ENCODE peak calls at places on chromosomes 7 and 10, in five cellular contexts. L, N, F, D and Y are unnamed samples.

GRCh38 chr10:15571570-15571969 is 148.2 kb downstream of the ITGA8 start:
- DNase-seq in F (no peak), D (peak; percentile 79), L (no peak), N (no peak), Y (peak; percentile 10)

GRCh38 chr10:57825015-57825414 is 442.7 kb downstream of the IPMK start:
- DNase-seq in N (no peak), L (no peak), D (no peak), F (no peak), Y (no peak)

GRCh38 chr10:5551531-5552375 is 27.0 kb downstream of the CALML3 start:
- DNase-seq in D (no peak), N (peak; percentile 74), F (no peak), L (no peak), Y (peak; percentile 73)

GRCh38 chr7:76358478-76359110 is at the start of gene YWHAG:
- DNase-seq in F (peak; percentile 77), L (peak; percentile 89), N (peak; percentile 97), D (no peak), Y (peak; percentile 82)

GRCh38 chr10:43594944-43595589 is 11.2 kb upstream of the ZNF485 start:
- DNase-seq in D (no peak), F (no peak), L (no peak), N (no peak), Y (no peak)

GRCh38 chr10:2949948-2950354 is 117.4 kb upstream of the PFKP start:
- DNase-seq in N (peak; percentile 17), F (no peak), L (no peak), D (no peak), Y (no peak)

GRCh38 chr10:102643346-102644065 is 773 bp upstream of the TRIM8 start:
- DNase-seq in F (peak; percentile 24), D (no peak), L (peak; percentile 22), N (peak; percentile 88), Y (peak; percentile 67)

GRCh38 chr7:155296788-155297516 is 726 bp upstream of the INSIG1 start:
- DNase-seq in F (peak; percentile 79), L (peak; percentile 77), N (peak; percentile 82), D (no peak), Y (peak; percentile 71)

GRCh38 chr10:44395902-44396670 is 11.2 kb upstream of the CXCL12 start:
- DNase-seq in N (no peak), F (no peak), L (no peak), D (no peak), Y (no peak)